ENCODE peak calls at places on chromosomes 3 and 15, in ten cellular contexts. One of them, this sample, is unnamed.

GRCh38 chr3:158430968-158431367 is 140.0 kb upstream of the MLF1 start:
- DNase-seq in AG04450: no peak
- DNase-seq in activated CD4-positive, alpha-beta T cell treated with anti-CD3 and anti-CD28 coated beads, Interleukin-2, amount 50 U/mL, for 1 hour: no peak
- DNase-seq in heart right ventricle: no peak
- DNase-seq in stimulated activated CD4-positive, alpha-beta T cell treated with anti-CD3 and anti-CD28 coated beads, Interleukin-15, amount 100 ng/mL, for 24 hours: no peak
- DNase-seq in head of caudate nucleus: no peak
- DNase-seq in A549: no peak
- DNase-seq in AG09319: no peak
- DNase-seq in astrocyte of the cerebellum: no peak
- DNase-seq in HFFc6: no peak
- DNase-seq in this sample: no peak

GRCh38 chr3:39138804-39139415 is 14.5 kb downstream of the CSRNP1 start:
- DNase-seq in AG04450: no peak
- DNase-seq in activated CD4-positive, alpha-beta T cell treated with anti-CD3 and anti-CD28 coated beads, Interleukin-2, amount 50 U/mL, for 1 hour: peak
- DNase-seq in heart right ventricle: peak
- DNase-seq in stimulated activated CD4-positive, alpha-beta T cell treated with anti-CD3 and anti-CD28 coated beads, Interleukin-15, amount 100 ng/mL, for 24 hours: no peak
- DNase-seq in head of caudate nucleus: peak
- DNase-seq in A549: no peak
- DNase-seq in AG09319: no peak
- DNase-seq in astrocyte of the cerebellum: no peak
- DNase-seq in HFFc6: no peak
- DNase-seq in this sample: no peak

GRCh38 chr3:31354373-31354772 is 178.4 kb upstream of the STT3B start:
- DNase-seq in AG04450: no peak
- DNase-seq in activated CD4-positive, alpha-beta T cell treated with anti-CD3 and anti-CD28 coated beads, Interleukin-2, amount 50 U/mL, for 1 hour: no peak
- DNase-seq in heart right ventricle: no peak
- DNase-seq in stimulated activated CD4-positive, alpha-beta T cell treated with anti-CD3 and anti-CD28 coated beads, Interleukin-15, amount 100 ng/mL, for 24 hours: no peak
- DNase-seq in head of caudate nucleus: no peak
- DNase-seq in A549: no peak
- DNase-seq in AG09319: no peak
- DNase-seq in astrocyte of the cerebellum: no peak
- DNase-seq in HFFc6: no peak
- DNase-seq in this sample: no peak

GRCh38 chr3:158460929-158461328 is 110.1 kb upstream of the MLF1 start:
- DNase-seq in AG04450: no peak
- DNase-seq in activated CD4-positive, alpha-beta T cell treated with anti-CD3 and anti-CD28 coated beads, Interleukin-2, amount 50 U/mL, for 1 hour: no peak
- DNase-seq in heart right ventricle: no peak
- DNase-seq in stimulated activated CD4-positive, alpha-beta T cell treated with anti-CD3 and anti-CD28 coated beads, Interleukin-15, amount 100 ng/mL, for 24 hours: no peak
- DNase-seq in head of caudate nucleus: no peak
- DNase-seq in A549: no peak
- DNase-seq in AG09319: no peak
- DNase-seq in astrocyte of the cerebellum: no peak
- DNase-seq in HFFc6: no peak
- DNase-seq in this sample: no peak

GRCh38 chr3:107660316-107660976 is 137.7 kb downstream of the BBX start:
- DNase-seq in AG04450: no peak
- DNase-seq in activated CD4-positive, alpha-beta T cell treated with anti-CD3 and anti-CD28 coated beads, Interleukin-2, amount 50 U/mL, for 1 hour: no peak
- DNase-seq in heart right ventricle: no peak
- DNase-seq in stimulated activated CD4-positive, alpha-beta T cell treated with anti-CD3 and anti-CD28 coated beads, Interleukin-15, amount 100 ng/mL, for 24 hours: no peak
- DNase-seq in head of caudate nucleus: no peak
- DNase-seq in A549: no peak
- DNase-seq in AG09319: peak
- DNase-seq in astrocyte of the cerebellum: no peak
- DNase-seq in HFFc6: peak
- DNase-seq in this sample: no peak

GRCh38 chr3:52682016-52682415 is 3.7 kb downstream of the PBRM1 start:
- DNase-seq in AG04450: no peak
- DNase-seq in activated CD4-positive, alpha-beta T cell treated with anti-CD3 and anti-CD28 coated beads, Interleukin-2, amount 50 U/mL, for 1 hour: no peak
- DNase-seq in heart right ventricle: peak
- DNase-seq in stimulated activated CD4-positive, alpha-beta T cell treated with anti-CD3 and anti-CD28 coated beads, Interleukin-15, amount 100 ng/mL, for 24 hours: peak
- DNase-seq in head of caudate nucleus: no peak
- DNase-seq in A549: no peak
- DNase-seq in AG09319: no peak
- DNase-seq in astrocyte of the cerebellum: peak
- DNase-seq in HFFc6: peak
- DNase-seq in this sample: no peak

GRCh38 chr15:31241888-31242287 is 84.7 kb upstream of the KLF13 start:
- DNase-seq in AG04450: no peak
- DNase-seq in activated CD4-positive, alpha-beta T cell treated with anti-CD3 and anti-CD28 coated beads, Interleukin-2, amount 50 U/mL, for 1 hour: no peak
- DNase-seq in heart right ventricle: no peak
- DNase-seq in stimulated activated CD4-positive, alpha-beta T cell treated with anti-CD3 and anti-CD28 coated beads, Interleukin-15, amount 100 ng/mL, for 24 hours: no peak
- DNase-seq in head of caudate nucleus: no peak
- DNase-seq in A549: no peak
- DNase-seq in AG09319: no peak
- DNase-seq in astrocyte of the cerebellum: no peak
- DNase-seq in HFFc6: no peak
- DNase-seq in this sample: no peak

GRCh38 chr3:128237348-128238099 is 84.2 kb downstream of the EEFSEC start:
- DNase-seq in AG04450: no peak
- DNase-seq in activated CD4-positive, alpha-beta T cell treated with anti-CD3 and anti-CD28 coated beads, Interleukin-2, amount 50 U/mL, for 1 hour: no peak
- DNase-seq in heart right ventricle: no peak
- DNase-seq in stimulated activated CD4-positive, alpha-beta T cell treated with anti-CD3 and anti-CD28 coated beads, Interleukin-15, amount 100 ng/mL, for 24 hours: no peak
- DNase-seq in head of caudate nucleus: no peak
- DNase-seq in A549: no peak
- DNase-seq in AG09319: no peak
- DNase-seq in astrocyte of the cerebellum: no peak
- DNase-seq in HFFc6: no peak
- DNase-seq in this sample: no peak

GRCh38 chr3:56453027-56453426 is 15.2 kb downstream of the ERC2 start:
- DNase-seq in AG04450: no peak
- DNase-seq in activated CD4-positive, alpha-beta T cell treated with anti-CD3 and anti-CD28 coated beads, Interleukin-2, amount 50 U/mL, for 1 hour: no peak
- DNase-seq in heart right ventricle: no peak
- DNase-seq in stimulated activated CD4-positive, alpha-beta T cell treated with anti-CD3 and anti-CD28 coated beads, Interleukin-15, amount 100 ng/mL, for 24 hours: no peak
- DNase-seq in head of caudate nucleus: no peak
- DNase-seq in A549: no peak
- DNase-seq in AG09319: no peak
- DNase-seq in astrocyte of the cerebellum: no peak
- DNase-seq in HFFc6: no peak
- DNase-seq in this sample: no peak

GRCh38 chr3:28915711-28916481 is 365.0 kb upstream of the RBMS3 start:
- DNase-seq in AG04450: peak
- DNase-seq in activated CD4-positive, alpha-beta T cell treated with anti-CD3 and anti-CD28 coated beads, Interleukin-2, amount 50 U/mL, for 1 hour: no peak
- DNase-seq in heart right ventricle: peak
- DNase-seq in stimulated activated CD4-positive, alpha-beta T cell treated with anti-CD3 and anti-CD28 coated beads, Interleukin-15, amount 100 ng/mL, for 24 hours: peak
- DNase-seq in head of caudate nucleus: no peak
- DNase-seq in A549: peak
- DNase-seq in AG09319: peak
- DNase-seq in astrocyte of the cerebellum: peak
- DNase-seq in HFFc6: peak
- DNase-seq in this sample: peak

GRCh38 chr3:12558706-12559105 is 1.8 kb downstream of the MKRN2 start:
- DNase-seq in AG04450: no peak
- DNase-seq in activated CD4-positive, alpha-beta T cell treated with anti-CD3 and anti-CD28 coated beads, Interleukin-2, amount 50 U/mL, for 1 hour: no peak
- DNase-seq in heart right ventricle: no peak
- DNase-seq in stimulated activated CD4-positive, alpha-beta T cell treated with anti-CD3 and anti-CD28 coated beads, Interleukin-15, amount 100 ng/mL, for 24 hours: no peak
- DNase-seq in head of caudate nucleus: no peak
- DNase-seq in A549: no peak
- DNase-seq in AG09319: no peak
- DNase-seq in astrocyte of the cerebellum: no peak
- DNase-seq in HFFc6: no peak
- DNase-seq in this sample: no peak

GRCh38 chr3:32467333-32468070 is 35.1 kb downstream of the CMTM6 start:
- DNase-seq in AG04450: no peak
- DNase-seq in activated CD4-positive, alpha-beta T cell treated with anti-CD3 and anti-CD28 coated beads, Interleukin-2, amount 50 U/mL, for 1 hour: peak
- DNase-seq in heart right ventricle: peak
- DNase-seq in stimulated activated CD4-positive, alpha-beta T cell treated with anti-CD3 and anti-CD28 coated beads, Interleukin-15, amount 100 ng/mL, for 24 hours: peak
- DNase-seq in head of caudate nucleus: peak
- DNase-seq in A549: peak
- DNase-seq in AG09319: no peak
- DNase-seq in astrocyte of the cerebellum: peak
- DNase-seq in HFFc6: peak
- DNase-seq in this sample: no peak

GRCh38 chr15:98177950-98178848 is 217.7 kb downstream of the ARRDC4 start:
- DNase-seq in AG04450: peak
- DNase-seq in activated CD4-positive, alpha-beta T cell treated with anti-CD3 and anti-CD28 coated beads, Interleukin-2, amount 50 U/mL, for 1 hour: no peak
- DNase-seq in heart right ventricle: peak
- DNase-seq in stimulated activated CD4-positive, alpha-beta T cell treated with anti-CD3 and anti-CD28 coated beads, Interleukin-15, amount 100 ng/mL, for 24 hours: peak
- DNase-seq in head of caudate nucleus: peak
- DNase-seq in A549: peak
- DNase-seq in AG09319: peak
- DNase-seq in astrocyte of the cerebellum: peak
- DNase-seq in HFFc6: peak
- DNase-seq in this sample: no peak

GRCh38 chr3:187720337-187720670 is 17.9 kb upstream of the RTP2 start:
- DNase-seq in AG04450: no peak
- DNase-seq in activated CD4-positive, alpha-beta T cell treated with anti-CD3 and anti-CD28 coated beads, Interleukin-2, amount 50 U/mL, for 1 hour: no peak
- DNase-seq in heart right ventricle: no peak
- DNase-seq in stimulated activated CD4-positive, alpha-beta T cell treated with anti-CD3 and anti-CD28 coated beads, Interleukin-15, amount 100 ng/mL, for 24 hours: no peak
- DNase-seq in head of caudate nucleus: no peak
- DNase-seq in A549: no peak
- DNase-seq in AG09319: no peak
- DNase-seq in astrocyte of the cerebellum: no peak
- DNase-seq in HFFc6: no peak
- DNase-seq in this sample: no peak